ENCODE peak calls at places on chromosome 22, in nine cellular contexts. D is MCF 10A; Z is mesothelial cell of epicardium; A is cerebellar cortex; H is NCI-H1092 treated with DMSO at 0.1 percent for 48 hours; K is colonic mucosa; Q is H54; S is COR-L47; M is stimulated activated CD8-positive, alpha-beta memory T cell treated with anti-CD3 and anti-CD28 coated beads, Interleukin-15, amount 100 ng/mL, for 48 hours. F is an unnamed sample.

GRCh38 chr22:38239101-38239761 is 33.6 kb downstream of the TMEM184B start:
- DNase-seq in K (no peak), D (peak), H (peak), Z (no peak), A (peak), S (no peak), M (no peak), Q (peak), F (no peak)

GRCh38 chr22:44828193-44828592 is 75.8 kb downstream of the ARHGAP8 start:
- DNase-seq in A (peak), H (no peak), S (no peak), K (no peak), Z (no peak), Q (peak), D (peak), M (peak), F (no peak)

GRCh38 chr22:35893698-35894097 is 134.9 kb downstream of the RBFOX2 start:
- DNase-seq in M (no peak), Q (no peak), H (no peak), S (no peak), K (no peak), D (no peak), Z (no peak), A (no peak), F (no peak)

GRCh38 chr22:26887456-26887855 is 230.1 kb downstream of the MIAT start:
- DNase-seq in A (no peak), S (no peak), Z (no peak), Q (peak), H (no peak), D (no peak), K (no peak), M (no peak), F (no peak)

GRCh38 chr22:19143967-19144400 is 467 bp downstream of the ESS2 start:
- DNase-seq in A (no peak), S (no peak), H (no peak), D (no peak), K (no peak), M (peak), Q (peak), Z (no peak), F (peak)

GRCh38 chr22:31872209-31872608 is 72.1 kb upstream of the YWHAH start:
- DNase-seq in H (no peak), A (peak), K (no peak), Z (no peak), Q (no peak), S (no peak), M (no peak), D (peak), F (no peak)

GRCh38 chr22:18091916-18092526 is 14.2 kb downstream of the PEX26 start:
- DNase-seq in Q (peak), K (peak), M (no peak), H (no peak), Z (no peak), A (no peak), D (peak), S (no peak), F (no peak)

GRCh38 chr22:17774206-17774927 is at the start of gene BID:
- DNase-seq in Z (peak), Q (peak), H (no peak), A (peak), K (peak), S (peak), M (no peak), D (peak), F (peak)

GRCh38 chr22:20312396-20313191 is 7.3 kb downstream of the DGCR6L start:
- DNase-seq in Q (no peak), S (no peak), Z (peak), H (no peak), A (no peak), M (no peak), K (peak), D (no peak), F (no peak)

GRCh38 chr22:42084874-42085273 is 5.4 kb downstream of the SMDT1 start:
- DNase-seq in D (no peak), Z (no peak), M (no peak), K (no peak), Q (no peak), H (no peak), S (no peak), A (no peak), F (no peak)

GRCh38 chr22:40853961-40854360 is 2.5 kb downstream of the ST13 start:
- DNase-seq in Q (no peak), S (no peak), M (no peak), K (no peak), Z (no peak), D (peak), H (no peak), A (peak), F (no peak)

GRCh38 chr22:46287873-46288751 is 8.6 kb upstream of the GTSE1 start:
- DNase-seq in M (peak), Z (no peak), S (no peak), H (no peak), K (no peak), A (no peak), D (no peak), Q (no peak), F (no peak)

F was measured in cerebellum.